ENCODE peak calls at places on chromosome 2, in four cellular contexts. R, W, G and U are unnamed samples.

GRCh38 chr2:85161626-85161960 is 28.4 kb downstream of the TCF7L1 start:
- DNase-seq in G (no peak), W (no peak), R (no peak), U (no peak)

GRCh38 chr2:54528311-54528945 is 72.3 kb downstream of the SPTBN1 start:
- DNase-seq in R (no peak), G (no peak), W (no peak), U (no peak)

GRCh38 chr2:204645018-204645775 is 99.9 kb downstream of the PARD3B start:
- DNase-seq in G (no peak), W (no peak), R (no peak), U (no peak)

GRCh38 chr2:149064365-149064841 is 25.9 kb downstream of the LYPD6B start:
- DNase-seq in W (no peak), R (no peak), G (no peak), U (no peak)

GRCh38 chr2:216634317-216635148 is 1.3 kb downstream of the IGFBP2 start:
- DNase-seq in W (no peak), R (no peak), G (no peak), U (no peak)

GRCh38 chr2:189581354-189582139 is 961 bp upstream of the SLC40A1 start:
- DNase-seq in R (no peak), G (no peak), W (peak), U (no peak)

GRCh38 chr2:127106457-127106997 is 427 bp downstream of the BIN1 start:
- DNase-seq in W (peak), R (no peak), G (peak), U (no peak)

GRCh38 chr2:43005211-43005974 is 213.0 kb upstream of the HAAO start:
- DNase-seq in R (no peak), W (peak), G (no peak), U (peak)

GRCh38 chr2:239853706-239854327 is 171.3 kb downstream of the NDUFA10 start:
- DNase-seq in G (no peak), R (no peak), W (no peak), U (no peak)

GRCh38 chr2:239971115-239971514 is 54.0 kb downstream of the NDUFA10 start:
- DNase-seq in G (no peak), W (no peak), R (no peak), U (no peak)

GRCh38 chr2:14907014-14907612 is 274.6 kb downstream of the LRATD1 start:
- DNase-seq in R (peak), W (no peak), G (no peak), U (no peak)

GRCh38 chr2:170461875-170462274 is 253.3 kb upstream of the SP5 start:
- DNase-seq in R (no peak), G (no peak), W (no peak), U (no peak)
- TF ChIP-seq CTCF in R (no peak), G (peak), W (no peak), U (peak)

DNA sequence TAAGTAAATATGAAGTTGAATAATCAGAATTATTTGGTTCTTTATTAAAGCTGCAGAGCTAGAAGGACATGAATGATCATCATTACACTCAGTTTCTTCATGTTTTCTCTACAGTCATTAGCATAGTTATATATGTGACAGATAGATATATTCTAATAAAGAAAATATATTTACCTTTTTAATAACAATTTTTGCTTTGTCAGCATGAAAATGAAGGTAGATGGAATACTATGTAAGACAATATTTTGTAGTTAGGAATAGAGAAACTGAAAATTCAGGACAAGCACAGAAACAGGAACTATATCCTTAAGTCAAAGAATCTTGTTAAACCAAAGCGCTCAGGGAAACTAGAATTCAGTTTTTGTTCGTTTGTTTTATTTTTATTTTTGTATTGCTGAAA is 649.9 kb upstream of the NRXN1 start:
- DNase-seq in R (no peak), G (no peak), W (no peak), U (no peak)
- TF ChIP-seq CTCF in R (no peak), G (no peak), W (no peak), U (no peak)

DNA sequence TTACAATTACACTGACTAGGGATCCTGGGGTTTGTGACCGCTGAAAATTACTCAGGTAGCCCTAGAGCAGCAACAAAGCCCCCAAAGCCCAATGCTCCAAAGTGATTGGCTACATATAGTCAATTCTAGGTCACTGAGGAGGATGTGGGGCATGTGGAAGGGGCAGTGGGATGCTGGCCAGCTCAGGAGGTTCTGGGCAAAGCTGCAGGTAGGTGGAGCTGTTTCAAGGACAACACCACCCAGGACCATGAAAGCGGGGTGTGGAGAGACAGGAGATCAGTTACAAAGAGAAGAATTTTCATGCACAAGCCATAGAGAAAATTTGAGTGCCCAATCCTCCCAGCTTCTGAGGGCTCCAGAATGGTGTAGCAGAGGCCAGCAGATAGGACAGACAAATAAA is 75.0 kb upstream of the CCDC85A start:
- DNase-seq in G (no peak), W (no peak), R (no peak), U (no peak)
- TF ChIP-seq CTCF in G (peak), W (no peak), R (no peak), U (no peak)

GRCh38 chr2:202278944-202279343 is 13.4 kb downstream of the NOP58 start:
- DNase-seq in R (no peak), G (no peak), W (no peak), U (no peak)
- TF ChIP-seq CTCF in R (no peak), G (peak), W (no peak), U (peak)

GRCh38 chr2:132910432-132910831 is 240.4 kb upstream of the LYPD1 start:
- DNase-seq in W (no peak), R (no peak), G (no peak), U (no peak)

GRCh38 chr2:132911726-132912724 is 242.0 kb upstream of the LYPD1 start:
- DNase-seq in W (no peak), G (no peak), R (no peak), U (no peak)

GRCh38 chr2:132909427-132909826 is 239.4 kb upstream of the LYPD1 start:
- DNase-seq in G (no peak), W (no peak), R (no peak), U (no peak)
- TF ChIP-seq CTCF in G (no peak), W (no peak), R (no peak), U (no peak)

DNA sequence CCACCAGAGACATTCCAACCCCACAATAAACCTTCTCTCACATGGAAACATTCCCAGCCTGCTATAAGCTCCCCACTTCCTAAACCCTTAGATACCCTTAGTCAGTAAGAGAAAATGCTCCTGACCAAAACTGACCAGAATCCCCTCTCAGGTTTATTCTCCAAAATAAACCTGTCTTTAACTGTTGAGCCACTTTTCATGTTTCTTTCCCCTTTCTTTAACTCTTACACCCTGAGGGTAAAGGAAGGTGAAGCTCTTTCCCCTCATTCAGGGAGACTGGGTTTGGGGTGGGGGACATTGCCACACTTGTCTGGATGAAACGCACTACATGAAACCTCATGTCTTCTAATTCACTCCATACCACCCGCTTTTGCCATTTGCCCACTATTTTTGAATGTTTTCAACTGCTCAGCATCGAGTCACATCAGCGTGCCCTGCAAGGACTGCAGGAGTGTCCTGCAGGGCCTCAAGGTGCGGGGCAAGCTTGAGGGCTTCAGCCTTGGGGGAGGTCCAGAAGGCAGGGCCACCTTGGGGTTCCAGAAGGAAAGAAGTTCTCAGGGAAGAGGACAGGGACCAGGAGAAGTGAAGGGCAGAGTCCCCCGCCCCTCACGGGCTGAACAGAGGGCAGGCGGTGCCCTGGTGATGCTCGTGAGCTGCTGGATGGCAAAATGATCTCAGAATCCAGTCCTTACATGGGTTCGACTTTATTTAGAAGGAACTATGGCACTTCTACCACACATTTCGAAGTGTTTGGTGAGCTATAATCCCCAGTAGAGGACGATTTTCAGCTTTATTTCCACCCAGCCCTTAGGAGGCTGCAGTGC is 4.2 kb upstream of the SP140L start:
- DNase-seq in R (no peak), G (no peak), W (no peak), U (no peak)
- TF ChIP-seq CTCF in R (no peak), G (no peak), W (no peak), U (no peak)